ENCODE peak calls at places on chromosomes 4 and X, in seven cellular contexts. H is IMR-90, O is globus pallidus, W is Calu3, D is A172, R is HFF-Myc, U is NCI-H774. Y is an unnamed sample.

GRCh38 chr4:71711044-71711984 is 72.6 kb downstream of the GC start:
- DNase-seq in H (no peak), O (no peak), W (no peak), D (no peak), R (no peak), U (no peak), Y (no peak)

GRCh38 chr4:37981844-37982720 is 21.9 kb downstream of the PTTG2 start:
- DNase-seq in H (peak), O (no peak), W (peak), D (peak), R (no peak), U (no peak), Y (no peak)

GRCh38 chr4:97500423-97500822 is 642.9 kb downstream of the STPG2 start:
- DNase-seq in H (no peak), O (no peak), W (no peak), D (no peak), R (no peak), U (no peak), Y (no peak)

GRCh38 chr4:147843162-147843561 is 111.3 kb downstream of the ARHGAP10 start:
- DNase-seq in H (no peak), O (no peak), W (peak), D (peak), R (no peak), U (no peak), Y (peak)

GRCh38 chr4:143335979-143336827 is 473 bp upstream of the GAB1 start:
- DNase-seq in H (peak), O (peak), W (peak), D (peak), R (peak), U (peak), Y (peak)

GRCh38 chr4:181528570-181529184 is 714.5 kb upstream of the TENM3 start:
- DNase-seq in H (peak), O (peak), W (peak), D (peak), R (peak), U (peak), Y (peak)

GRCh38 chrX:130295519-130296314 is 27.0 kb upstream of the ZNF280C start:
- DNase-seq in H (peak), O (no peak), W (no peak), D (no peak), R (no peak), U (no peak), Y (no peak)

GRCh38 chrX:41827886-41828285 is 95.5 kb downstream of the CASK start:
- DNase-seq in H (peak), O (no peak), W (no peak), D (peak), R (no peak), U (no peak), Y (no peak)

GRCh38 chrX:413322-414201 is 26.9 kb upstream of the PPP2R3B start:
- DNase-seq in H (peak), O (no peak), W (no peak), D (peak), R (no peak), U (no peak), Y (no peak)

GRCh38 chr4:24419147-24420034 is 165.0 kb downstream of the DHX15 start:
- DNase-seq in H (peak), O (peak), W (peak), D (peak), R (peak), U (peak), Y (peak)

GRCh38 chrX:150966235-150966634 is 16.9 kb upstream of the HMGB3 start:
- DNase-seq in H (no peak), O (no peak), W (no peak), D (no peak), R (no peak), U (no peak), Y (no peak)

GRCh38 chr4:174377613-174378012 is 93.9 kb downstream of the CEP44 start:
- DNase-seq in H (peak), O (no peak), W (no peak), D (no peak), R (no peak), U (no peak), Y (no peak)

GRCh38 chrX:39591099-39591498 is 506.7 kb downstream of the BCOR start:
- DNase-seq in H (no peak), O (no peak), W (no peak), D (no peak), R (no peak), U (no peak), Y (no peak)

GRCh38 chr4:188934320-188934975 is 795.2 kb downstream of the TRIML1 start:
- DNase-seq in H (peak), O (no peak), W (peak), D (peak), R (no peak), U (no peak), Y (no peak)

GRCh38 chrX:64976673-64977040 is 407 bp upstream of the ZC4H2 start:
- DNase-seq in H (no peak), O (no peak), W (no peak), D (no peak), R (no peak), U (no peak), Y (no peak)

GRCh38 chr4:98510757-98511517 is 147.5 kb downstream of the TSPAN5 start:
- DNase-seq in H (peak), O (no peak), W (no peak), D (no peak), R (peak), U (no peak), Y (no peak)

GRCh38 chrX:145716226-145716625 is 101.4 kb upstream of the SLITRK2 start:
- DNase-seq in H (no peak), O (no peak), W (no peak), D (no peak), R (no peak), U (no peak), Y (no peak)

GRCh38 chr4:153137168-153137567 is 67.1 kb upstream of the TRIM2 start:
- DNase-seq in H (peak), O (no peak), W (peak), D (peak), R (no peak), U (no peak), Y (peak)

GRCh38 chr4:174198396-174199179 is 84.9 kb downstream of the FBXO8 start:
- DNase-seq in H (peak), O (no peak), W (no peak), D (peak), R (peak), U (no peak), Y (no peak)

GRCh38 chrX:17474892-17475291 is 99.9 kb downstream of the NHS start:
- DNase-seq in H (peak), O (no peak), W (no peak), D (peak), R (no peak), U (no peak), Y (no peak)

GRCh38 chrX:69556094-69557011 is 52.2 kb downstream of the NALF2 start:
- DNase-seq in H (no peak), O (no peak), W (peak), D (peak), R (peak), U (no peak), Y (peak)

GRCh38 chr4:19034089-19034488 is 1012.5 kb upstream of the LCORL start:
- DNase-seq in H (no peak), O (no peak), W (no peak), D (no peak), R (no peak), U (no peak), Y (no peak)

GRCh38 chr4:42917316-42917715 is 24.8 kb downstream of the GRXCR1 start:
- DNase-seq in H (no peak), O (no peak), W (no peak), D (no peak), R (no peak), U (no peak), Y (no peak)

GRCh38 chr4:8314691-8315255 is 45.2 kb downstream of the HTRA3 start:
- DNase-seq in H (no peak), O (no peak), W (no peak), D (no peak), R (no peak), U (no peak), Y (no peak)

GRCh38 chr4:26873391-26874026 is 12.9 kb downstream of the STIM2 start:
- DNase-seq in H (no peak), O (no peak), W (no peak), D (no peak), R (no peak), U (no peak), Y (no peak)

GRCh38 chrX:47179928-47180255 is 13.7 kb upstream of the UBA1 start:
- DNase-seq in H (no peak), O (no peak), W (no peak), D (no peak), R (no peak), U (no peak), Y (no peak)

GRCh38 chr4:54094449-54094848 is 5.5 kb upstream of the GSX2 start:
- DNase-seq in H (no peak), O (no peak), W (no peak), D (no peak), R (no peak), U (no peak), Y (no peak)

Y was measured in LoVo.